ENCODE peak calls at places on chromosomes 16 and 17, in nine cellular contexts. G, R, Z, K, D, U, N, I and Y are unnamed samples.

GRCh38 chr17:4679652-4680051 is 24.3 kb downstream of the PELP1 start:
- DNase-seq in G (no peak), R (peak; percentile 74), Z (no peak), K (no peak), D (peak; percentile 71), U (no peak), N (peak; percentile 94), I (peak; percentile 89), Y (no peak)

GRCh38 chr17:1920948-1921351 is 91.1 kb downstream of the RPA1 start:
- DNase-seq in G (no peak), R (no peak), Z (no peak), K (no peak), D (no peak), U (no peak), N (no peak), I (no peak), Y (no peak)

GRCh38 chr16:4968879-4969278 is 10.7 kb downstream of the SEC14L5 start:
- DNase-seq in G (no peak), R (no peak), Z (no peak), K (no peak), D (no peak), U (peak; percentile 80), N (no peak), I (peak; percentile 9), Y (no peak)

GRCh38 chr17:78020717-78021108 is 62.2 kb downstream of the TNRC6C start:
- DNase-seq in G (no peak), R (no peak), Z (no peak), K (no peak), D (no peak), U (no peak), N (no peak), I (no peak), Y (no peak)

GRCh38 chr16:78257376-78257728 is 157.9 kb downstream of the WWOX start:
- DNase-seq in G (no peak), R (no peak), Z (no peak), K (no peak), D (peak; percentile 69), U (no peak), N (no peak), I (no peak), Y (no peak)

GRCh38 chr17:17141860-17142552 is 64.1 kb downstream of the PLD6 start:
- DNase-seq in G (no peak), R (peak; percentile 85), Z (peak; percentile 22), K (no peak), D (peak; percentile 90), U (peak; percentile 79), N (no peak), I (peak; percentile 90), Y (no peak)

GRCh38 chr17:76252040-76252954 is 12.0 kb upstream of the RNF157 start:
- DNase-seq in G (peak; percentile 80), R (no peak), Z (no peak), K (no peak), D (peak; percentile 42), U (no peak), N (peak; percentile 99), I (peak; percentile 97), Y (peak; percentile 94)

GRCh38 chr17:3639981-3640596 is 3.5 kb downstream of the CTNS start:
- DNase-seq in G (peak; percentile 50), R (no peak), Z (peak; percentile 74), K (no peak), D (no peak), U (no peak), N (no peak), I (peak; percentile 92), Y (peak; percentile 34)

GRCh38 chr17:76805319-76805718 is 62.9 kb upstream of the MGAT5B start:
- DNase-seq in G (no peak), R (no peak), Z (no peak), K (no peak), D (no peak), U (no peak), N (peak; percentile 42), I (peak; percentile 68), Y (no peak)

GRCh38 chr17:77613181-77613580 is 345.3 kb upstream of the TNRC6C start:
- DNase-seq in G (peak; percentile 43), R (no peak), Z (no peak), K (no peak), D (peak; percentile 43), U (no peak), N (no peak), I (no peak), Y (no peak)

GRCh38 chr16:21645261-21645721 is 7.1 kb downstream of the IGSF6 start:
- DNase-seq in G (no peak), R (no peak), Z (no peak), K (no peak), D (peak; percentile 10), U (no peak), N (no peak), I (no peak), Y (no peak)

GRCh38 chr17:64491034-64491860 is 5.6 kb downstream of the POLG2 start:
- DNase-seq in G (no peak), R (no peak), Z (no peak), K (no peak), D (peak; percentile 80), U (peak; percentile 56), N (peak; percentile 53), I (no peak), Y (no peak)

GRCh38 chr16:9154576-9155410 is 63.3 kb downstream of the HAPSTR1 start:
- DNase-seq in G (no peak), R (no peak), Z (no peak), K (no peak), D (no peak), U (peak; percentile 43), N (no peak), I (no peak), Y (no peak)

GRCh38 chr16:9155876-9156275 is 64.4 kb downstream of the HAPSTR1 start:
- DNase-seq in G (no peak), R (no peak), Z (no peak), K (no peak), D (no peak), U (peak; percentile 44), N (no peak), I (no peak), Y (no peak)

GRCh38 chr16:9165601-9166220 is 74.3 kb downstream of the HAPSTR1 start:
- DNase-seq in G (no peak), R (no peak), Z (no peak), K (no peak), D (no peak), U (no peak), N (no peak), I (no peak), Y (no peak)

GRCh38 chr16:9160551-9160911 is 69.1 kb downstream of the HAPSTR1 start:
- DNase-seq in G (no peak), R (no peak), Z (no peak), K (no peak), D (no peak), U (no peak), N (no peak), I (no peak), Y (no peak)

DNA sequence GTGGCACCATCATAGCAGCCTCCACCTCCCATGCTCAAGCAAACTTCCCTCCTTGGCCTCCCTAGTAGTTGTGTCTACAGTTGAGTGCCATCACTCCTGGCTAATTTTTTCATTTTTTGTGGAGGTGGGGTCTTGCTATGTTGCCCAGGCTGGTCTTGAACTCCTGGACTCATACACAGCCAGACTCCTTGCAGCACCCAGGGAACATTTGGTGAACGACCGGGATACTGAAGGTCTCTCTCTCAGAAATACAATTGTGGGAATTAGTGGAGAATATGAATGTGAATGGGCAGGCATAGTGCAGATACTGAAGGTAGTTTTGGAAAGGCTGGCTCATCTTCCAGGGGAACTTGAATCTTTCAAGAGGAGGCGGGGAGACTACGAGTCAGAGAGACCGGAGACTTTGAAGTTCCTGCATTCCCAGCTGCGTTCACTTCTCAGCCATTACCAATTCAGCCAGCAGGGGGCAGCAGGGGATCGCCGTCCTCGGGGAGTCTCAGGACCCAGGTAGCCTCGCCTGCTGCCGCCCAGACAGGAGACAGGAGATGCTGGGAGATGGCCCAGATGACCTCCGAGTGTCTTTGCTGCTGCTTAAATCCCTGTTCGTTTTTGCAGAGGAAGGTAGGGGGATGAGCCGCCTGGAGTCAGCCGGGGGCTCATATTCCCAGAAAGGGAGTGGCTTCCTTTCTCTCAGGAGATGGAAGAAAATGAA is 68.6 kb downstream of the HAPSTR1 start:
- DNase-seq in G (peak; percentile 59), R (peak; percentile 62), Z (peak; percentile 51), K (no peak), D (peak; percentile 95), U (peak; percentile 93), N (peak; percentile 45), I (no peak), Y (peak; percentile 64)
- H3K4me3 ChIP-seq in G (no peak overlapping the region), R (no peak overlapping the region), Z (no peak overlapping the region), K (no peak overlapping the region), D (no peak overlapping the region), U (no peak overlapping the region), N (no peak overlapping the region), I (no peak overlapping the region), Y (no peak overlapping the region)

GRCh38 chr17:8122923-8123694 is 797 bp downstream of the HES7 start:
- DNase-seq in G (peak; percentile 59), R (peak; percentile 39), Z (no peak), K (no peak), D (peak; percentile 83), U (peak; percentile 44), N (no peak), I (peak; percentile 87), Y (no peak)
- H3K4me1 ChIP-seq in G (no peaks in the 10 kb centered on the region), R (peaks cover 19% of the 10 kb centered on the region), Z (peaks cover 11% of the 10 kb centered on the region), K (peaks cover 83% of the 10 kb centered on the region), D (no peaks in the 10 kb centered on the region), U (peaks cover 26% of the 10 kb centered on the region), N (peaks cover 16% of the 10 kb centered on the region), I (peaks cover 46% of the 10 kb centered on the region), Y (peaks cover 2% of the 10 kb centered on the region)

GRCh38 chr16:88780100-88781062 is 4.6 kb downstream of the PIEZO1 start:
- DNase-seq in G (no peak), R (no peak), Z (peak; percentile 8), K (no peak), D (no peak), U (no peak), N (no peak), I (peak; percentile 61), Y (no peak)

GRCh38 chr16:88783391-88784073 is 1.5 kb downstream of the PIEZO1 start:
- DNase-seq in G (no peak), R (no peak), Z (no peak), K (no peak), D (no peak), U (no peak), N (no peak), I (peak; percentile 93), Y (no peak)

GRCh38 chr16:88782454-88783390 is 2.3 kb downstream of the PIEZO1 start:
- DNase-seq in G (no peak), R (no peak), Z (peak; percentile 15), K (no peak), D (no peak), U (no peak), N (peak; percentile 86), I (peak; percentile 99), Y (no peak)

GRCh38 chr16:88779406-88780099 is 5.5 kb downstream of the PIEZO1 start:
- DNase-seq in G (no peak), R (no peak), Z (peak; percentile 39), K (peak; percentile 74), D (no peak), U (peak; percentile 19), N (no peak), I (peak; percentile 94), Y (no peak)

GRCh38 chr16:88781140-88782077 is 3.6 kb downstream of the PIEZO1 start:
- DNase-seq in G (peak; percentile 77), R (no peak), Z (peak; percentile 10), K (no peak), D (no peak), U (no peak), N (no peak), I (peak; percentile 77), Y (no peak)
- H3K4me3 ChIP-seq in G (no peak overlapping the region), R (no peak overlapping the region), Z (no peak overlapping the region), K (no peak overlapping the region), D (no peak overlapping the region), U (no peak overlapping the region), N (peak overlapping the region; percentile 71), I (no peak overlapping the region), Y (no peak overlapping the region)

GRCh38 chr16:8958344-8958808 is 5.3 kb downstream of the USP7 start:
- DNase-seq in G (peak; percentile 62), R (no peak), Z (no peak), K (peak; percentile 39), D (peak; percentile 59), U (no peak), N (no peak), I (peak; percentile 96), Y (no peak)
- H3K4me1 ChIP-seq in G (peaks cover 3% of the 10 kb centered on the region), R (peaks cover 58% of the 10 kb centered on the region), Z (peaks cover 50% of the 10 kb centered on the region), K (peaks cover 79% of the 10 kb centered on the region), D (peaks cover 12% of the 10 kb centered on the region), U (peaks cover 62% of the 10 kb centered on the region), N (peaks cover 38% of the 10 kb centered on the region), I (peaks cover 53% of the 10 kb centered on the region), Y (peaks cover 1% of the 10 kb centered on the region)